ENCODE peak calls at places on chromosome 19, in seven cellular contexts. One of them, this sample, is unnamed.
A peak's percentile ranks its signal among the peaks of the same experiment; 100 is the strongest.

GRCh38 chr19:6061420-6062130 is 48.7 kb downstream of the RFX2 start:
- DNase-seq in endothelial cell of umbilical vein: peak; percentile 31
- DNase-seq in glutamatergic neuron: no peak
- DNase-seq in colonic mucosa: peak; percentile 39
- DNase-seq in GM23338: no peak
- DNase-seq in fibroblast of lung: no peak
- DNase-seq in cardiac fibroblast: no peak
- DNase-seq in this sample: no peak

GRCh38 chr19:20167020-20167644 is at the start of gene ZNF486:
- DNase-seq in endothelial cell of umbilical vein: peak; percentile 95
- DNase-seq in glutamatergic neuron: peak; percentile 96
- DNase-seq in GM23338: peak; percentile 100
- DNase-seq in fibroblast of lung: peak; percentile 93
- DNase-seq in cardiac fibroblast: peak; percentile 98
- DNase-seq in colonic mucosa: peak; percentile 96
- DNase-seq in this sample: peak; percentile 95

GRCh38 chr19:16627194-16627927 is 643 bp downstream of the MED26 start:
- DNase-seq in colonic mucosa: peak; percentile 26
- DNase-seq in fibroblast of lung: no peak
- DNase-seq in endothelial cell of umbilical vein: peak; percentile 30
- DNase-seq in GM23338: no peak
- DNase-seq in cardiac fibroblast: peak; percentile 18
- DNase-seq in glutamatergic neuron: peak; percentile 20
- DNase-seq in this sample: no peak

GRCh38 chr19:15137777-15138176 is 30.6 kb downstream of the SYDE1 start:
- DNase-seq in cardiac fibroblast: peak; percentile 56
- DNase-seq in glutamatergic neuron: no peak
- DNase-seq in fibroblast of lung: peak; percentile 19
- DNase-seq in endothelial cell of umbilical vein: no peak
- DNase-seq in GM23338: no peak
- DNase-seq in colonic mucosa: no peak
- DNase-seq in this sample: no peak

GRCh38 chr19:16117594-16118033 is 5.9 kb downstream of the RAB8A start:
- DNase-seq in cardiac fibroblast: no peak
- DNase-seq in GM23338: peak; percentile 59
- DNase-seq in colonic mucosa: no peak
- DNase-seq in glutamatergic neuron: no peak
- DNase-seq in endothelial cell of umbilical vein: no peak
- DNase-seq in fibroblast of lung: no peak
- DNase-seq in this sample: no peak

GRCh38 chr19:14479985-14480694 is 5.0 kb upstream of the PTGER1 start:
- DNase-seq in GM23338: peak; percentile 89
- DNase-seq in colonic mucosa: no peak
- DNase-seq in fibroblast of lung: peak; percentile 22
- DNase-seq in endothelial cell of umbilical vein: no peak
- DNase-seq in glutamatergic neuron: peak; percentile 89
- DNase-seq in cardiac fibroblast: no peak
- DNase-seq in this sample: peak; percentile 56

GRCh38 chr19:7596191-7596937 is 701 bp downstream of the CAMSAP3 start:
- DNase-seq in endothelial cell of umbilical vein: no peak
- DNase-seq in cardiac fibroblast: no peak
- DNase-seq in colonic mucosa: no peak
- DNase-seq in GM23338: peak; percentile 48
- DNase-seq in fibroblast of lung: no peak
- DNase-seq in glutamatergic neuron: no peak
- DNase-seq in this sample: no peak

GRCh38 chr19:584240-585001 is 5.3 kb upstream of the HCN2 start:
- DNase-seq in GM23338: peak; percentile 81
- DNase-seq in colonic mucosa: no peak
- DNase-seq in cardiac fibroblast: peak; percentile 35
- DNase-seq in fibroblast of lung: no peak
- DNase-seq in endothelial cell of umbilical vein: peak; percentile 44
- DNase-seq in glutamatergic neuron: peak; percentile 87
- DNase-seq in this sample: peak; percentile 64

GRCh38 chr19:46392252-46392801 is 21.0 kb downstream of the CCDC8 start:
- DNase-seq in cardiac fibroblast: peak; percentile 78
- DNase-seq in glutamatergic neuron: no peak
- DNase-seq in fibroblast of lung: no peak
- DNase-seq in GM23338: no peak
- DNase-seq in endothelial cell of umbilical vein: no peak
- DNase-seq in colonic mucosa: no peak
- DNase-seq in this sample: no peak

GRCh38 chr19:29858000-29858596 is 46.3 kb downstream of the CCNE1 start:
- DNase-seq in cardiac fibroblast: no peak
- DNase-seq in endothelial cell of umbilical vein: no peak
- DNase-seq in fibroblast of lung: no peak
- DNase-seq in colonic mucosa: peak; percentile 32
- DNase-seq in glutamatergic neuron: peak; percentile 46
- DNase-seq in GM23338: peak; percentile 87
- DNase-seq in this sample: peak; percentile 42

GRCh38 chr19:46303702-46304397 is 7.0 kb downstream of the HIF3A start:
- DNase-seq in cardiac fibroblast: peak; percentile 69
- DNase-seq in GM23338: peak; percentile 100
- DNase-seq in fibroblast of lung: no peak
- DNase-seq in colonic mucosa: peak; percentile 98
- DNase-seq in endothelial cell of umbilical vein: no peak
- DNase-seq in glutamatergic neuron: peak; percentile 82
- DNase-seq in this sample: no peak

GRCh38 chr19:52191374-52191773 is 1.5 kb downstream of the PPP2R1A start:
- DNase-seq in GM23338: no peak
- DNase-seq in glutamatergic neuron: no peak
- DNase-seq in endothelial cell of umbilical vein: no peak
- DNase-seq in cardiac fibroblast: no peak
- DNase-seq in fibroblast of lung: no peak
- DNase-seq in colonic mucosa: peak; percentile 60
- DNase-seq in this sample: no peak

GRCh38 chr19:2488942-2489731 is 13.2 kb downstream of the GADD45B start:
- DNase-seq in glutamatergic neuron: peak; percentile 74
- DNase-seq in endothelial cell of umbilical vein: peak; percentile 34
- DNase-seq in colonic mucosa: peak; percentile 55
- DNase-seq in fibroblast of lung: peak; percentile 40
- DNase-seq in cardiac fibroblast: peak; percentile 50
- DNase-seq in GM23338: peak; percentile 75
- DNase-seq in this sample: no peak

GRCh38 chr19:50602935-50603334 is 34.7 kb upstream of the LRRC4B start:
- DNase-seq in fibroblast of lung: no peak
- DNase-seq in endothelial cell of umbilical vein: no peak
- DNase-seq in colonic mucosa: no peak
- DNase-seq in GM23338: no peak
- DNase-seq in glutamatergic neuron: no peak
- DNase-seq in cardiac fibroblast: no peak
- DNase-seq in this sample: no peak

GRCh38 chr19:29560313-29561075 is 34.7 kb downstream of the VSTM2B start:
- DNase-seq in glutamatergic neuron: no peak
- DNase-seq in cardiac fibroblast: no peak
- DNase-seq in GM23338: no peak
- DNase-seq in fibroblast of lung: no peak
- DNase-seq in colonic mucosa: no peak
- DNase-seq in endothelial cell of umbilical vein: no peak
- DNase-seq in this sample: no peak

GRCh38 chr19:30540671-30541210 is 168.6 kb downstream of the ZNF536 start:
- DNase-seq in GM23338: no peak
- DNase-seq in endothelial cell of umbilical vein: no peak
- DNase-seq in cardiac fibroblast: no peak
- DNase-seq in colonic mucosa: no peak
- DNase-seq in fibroblast of lung: no peak
- DNase-seq in glutamatergic neuron: no peak
- DNase-seq in this sample: no peak

GRCh38 chr19:8305798-8306197 is 2.4 kb downstream of the CD320 start:
- DNase-seq in glutamatergic neuron: no peak
- DNase-seq in GM23338: no peak
- DNase-seq in endothelial cell of umbilical vein: no peak
- DNase-seq in cardiac fibroblast: no peak
- DNase-seq in colonic mucosa: peak; percentile 17
- DNase-seq in fibroblast of lung: no peak
- DNase-seq in this sample: peak; percentile 8

GRCh38 chr19:8256276-8257051 is 47.3 kb downstream of the CERS4 start:
- DNase-seq in cardiac fibroblast: no peak
- DNase-seq in endothelial cell of umbilical vein: no peak
- DNase-seq in GM23338: no peak
- DNase-seq in glutamatergic neuron: no peak
- DNase-seq in fibroblast of lung: no peak
- DNase-seq in colonic mucosa: no peak
- DNase-seq in this sample: no peak

GRCh38 chr19:41930926-41931592 is 2.8 kb upstream of the ERFL start:
- DNase-seq in fibroblast of lung: no peak
- DNase-seq in endothelial cell of umbilical vein: no peak
- DNase-seq in cardiac fibroblast: no peak
- DNase-seq in GM23338: peak; percentile 87
- DNase-seq in glutamatergic neuron: peak; percentile 42
- DNase-seq in colonic mucosa: no peak
- DNase-seq in this sample: peak; percentile 33

GRCh38 chr19:41928754-41929535 is 696 bp upstream of the ERFL start:
- DNase-seq in endothelial cell of umbilical vein: no peak
- DNase-seq in glutamatergic neuron: no peak
- DNase-seq in colonic mucosa: peak; percentile 47
- DNase-seq in cardiac fibroblast: no peak
- DNase-seq in fibroblast of lung: no peak
- DNase-seq in GM23338: no peak
- DNase-seq in this sample: no peak

GRCh38 chr19:41928221-41928683 is at the start of gene ERFL:
- DNase-seq in colonic mucosa: peak; percentile 50
- DNase-seq in glutamatergic neuron: no peak
- DNase-seq in cardiac fibroblast: no peak
- DNase-seq in GM23338: peak; percentile 50
- DNase-seq in fibroblast of lung: no peak
- DNase-seq in endothelial cell of umbilical vein: no peak
- DNase-seq in this sample: no peak

GRCh38 chr19:41930322-41930722 is 2.1 kb upstream of the ERFL start:
- DNase-seq in fibroblast of lung: no peak
- DNase-seq in cardiac fibroblast: no peak
- DNase-seq in glutamatergic neuron: no peak
- DNase-seq in colonic mucosa: no peak
- DNase-seq in endothelial cell of umbilical vein: no peak
- DNase-seq in GM23338: no peak
- DNase-seq in this sample: no peak

DNA sequence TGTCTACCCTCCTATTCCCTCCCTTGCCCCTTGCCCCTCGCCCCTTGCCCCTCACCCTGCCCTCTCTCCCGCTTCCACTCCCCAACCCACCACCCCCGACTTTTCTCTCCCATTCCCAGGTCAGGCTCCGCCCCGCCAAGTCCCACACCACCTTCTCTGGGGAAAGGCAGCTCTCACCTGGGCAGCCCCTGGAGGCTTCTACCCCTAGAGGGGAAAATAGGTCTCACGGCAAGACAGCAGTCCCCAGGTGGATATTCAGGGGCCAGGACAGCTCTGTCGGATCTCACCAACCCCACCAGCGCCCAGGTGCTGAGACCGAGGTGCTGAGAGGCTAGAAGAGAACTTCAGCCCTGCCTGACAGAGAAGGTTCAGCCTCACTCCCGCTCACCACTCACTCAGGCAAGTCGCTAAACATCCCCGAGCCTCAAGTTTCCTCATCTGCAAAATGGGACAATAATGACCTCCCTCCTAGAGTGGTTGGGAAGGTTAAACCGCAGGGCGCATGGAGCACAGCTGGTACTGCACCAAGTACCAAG is 1.4 kb upstream of the ERFL start:
- DNase-seq in endothelial cell of umbilical vein: no peak
- DNase-seq in colonic mucosa: no peak
- DNase-seq in cardiac fibroblast: no peak
- DNase-seq in fibroblast of lung: no peak
- DNase-seq in glutamatergic neuron: no peak
- DNase-seq in GM23338: peak; percentile 53
- DNase-seq in this sample: no peak
- TF ChIP-seq CTCF in endothelial cell of umbilical vein: no peak
- TF ChIP-seq CTCF in colonic mucosa: no peak
- TF ChIP-seq CTCF in cardiac fibroblast: no peak
- TF ChIP-seq CTCF in fibroblast of lung: no peak
- TF ChIP-seq CTCF in glutamatergic neuron: no peak
- TF ChIP-seq CTCF in GM23338: no peak
- TF ChIP-seq CTCF in this sample: no peak

GRCh38 chr19:10634430-10634829 is 9.1 kb downstream of the SLC44A2 start:
- DNase-seq in cardiac fibroblast: no peak
- DNase-seq in colonic mucosa: no peak
- DNase-seq in GM23338: no peak
- DNase-seq in endothelial cell of umbilical vein: no peak
- DNase-seq in fibroblast of lung: no peak
- DNase-seq in glutamatergic neuron: no peak
- DNase-seq in this sample: no peak

GRCh38 chr19:10637894-10638293 is 12.5 kb downstream of the SLC44A2 start:
- DNase-seq in fibroblast of lung: no peak
- DNase-seq in colonic mucosa: no peak
- DNase-seq in endothelial cell of umbilical vein: no peak
- DNase-seq in cardiac fibroblast: no peak
- DNase-seq in GM23338: no peak
- DNase-seq in glutamatergic neuron: no peak
- DNase-seq in this sample: no peak

GRCh38 chr19:10639836-10640235 is 14.3 kb upstream of the ILF3 start:
- DNase-seq in glutamatergic neuron: no peak
- DNase-seq in fibroblast of lung: no peak
- DNase-seq in endothelial cell of umbilical vein: no peak
- DNase-seq in GM23338: no peak
- DNase-seq in cardiac fibroblast: no peak
- DNase-seq in colonic mucosa: no peak
- DNase-seq in this sample: no peak

GRCh38 chr19:10636304-10636972 is 11.1 kb downstream of the SLC44A2 start:
- DNase-seq in endothelial cell of umbilical vein: no peak
- DNase-seq in fibroblast of lung: no peak
- DNase-seq in colonic mucosa: no peak
- DNase-seq in glutamatergic neuron: no peak
- DNase-seq in cardiac fibroblast: no peak
- DNase-seq in GM23338: peak; percentile 82
- DNase-seq in this sample: no peak

GRCh38 chr19:10634881-10635463 is 9.6 kb downstream of the SLC44A2 start:
- DNase-seq in endothelial cell of umbilical vein: no peak
- DNase-seq in cardiac fibroblast: no peak
- DNase-seq in GM23338: peak; percentile 31
- DNase-seq in glutamatergic neuron: no peak
- DNase-seq in colonic mucosa: no peak
- DNase-seq in fibroblast of lung: no peak
- DNase-seq in this sample: no peak
- TF ChIP-seq CTCF in endothelial cell of umbilical vein: no peak
- TF ChIP-seq CTCF in cardiac fibroblast: no peak
- TF ChIP-seq CTCF in GM23338: no peak
- TF ChIP-seq CTCF in glutamatergic neuron: no peak
- TF ChIP-seq CTCF in colonic mucosa: no peak
- TF ChIP-seq CTCF in fibroblast of lung: no peak
- TF ChIP-seq CTCF in this sample: no peak

GRCh38 chr19:53394522-53394973 is 401 bp upstream of the ZNF765 start:
- DNase-seq in cardiac fibroblast: no peak
- DNase-seq in GM23338: peak; percentile 84
- DNase-seq in fibroblast of lung: peak; percentile 69
- DNase-seq in endothelial cell of umbilical vein: no peak
- DNase-seq in colonic mucosa: no peak
- DNase-seq in glutamatergic neuron: peak; percentile 80
- DNase-seq in this sample: no peak

GRCh38 chr19:53389591-53390377 is 5.2 kb upstream of the ZNF765 start:
- DNase-seq in fibroblast of lung: no peak
- DNase-seq in endothelial cell of umbilical vein: no peak
- DNase-seq in glutamatergic neuron: peak; percentile 18
- DNase-seq in GM23338: peak; percentile 98
- DNase-seq in cardiac fibroblast: no peak
- DNase-seq in colonic mucosa: no peak
- DNase-seq in this sample: no peak

GRCh38 chr19:53394974-53395839 is at the start of gene ZNF765:
- DNase-seq in fibroblast of lung: peak; percentile 90
- DNase-seq in cardiac fibroblast: peak; percentile 94
- DNase-seq in GM23338: peak; percentile 98
- DNase-seq in endothelial cell of umbilical vein: peak; percentile 91
- DNase-seq in colonic mucosa: peak; percentile 98
- DNase-seq in glutamatergic neuron: peak; percentile 97
- DNase-seq in this sample: peak; percentile 97
- TF ChIP-seq CTCF in fibroblast of lung: peak; percentile 43
- TF ChIP-seq CTCF in cardiac fibroblast: peak; percentile 54
- TF ChIP-seq CTCF in GM23338: peak; percentile 32
- TF ChIP-seq CTCF in endothelial cell of umbilical vein: peak; percentile 66
- TF ChIP-seq CTCF in colonic mucosa: peak; percentile 36
- TF ChIP-seq CTCF in glutamatergic neuron: peak; percentile 82
- TF ChIP-seq CTCF in this sample: peak; percentile 53

GRCh38 chr19:38224014-38224862 is at the start of gene DPF1:
- DNase-seq in GM23338: peak; percentile 94
- DNase-seq in glutamatergic neuron: peak; percentile 93
- DNase-seq in cardiac fibroblast: peak; percentile 64
- DNase-seq in colonic mucosa: no peak
- DNase-seq in fibroblast of lung: peak; percentile 69
- DNase-seq in endothelial cell of umbilical vein: peak; percentile 61
- DNase-seq in this sample: no peak
- TF ChIP-seq CTCF in GM23338: peak; percentile 49
- TF ChIP-seq CTCF in glutamatergic neuron: peak; percentile 36
- TF ChIP-seq CTCF in cardiac fibroblast: peak; percentile 10
- TF ChIP-seq CTCF in colonic mucosa: no peak
- TF ChIP-seq CTCF in fibroblast of lung: peak; percentile 20
- TF ChIP-seq CTCF in endothelial cell of umbilical vein: peak; percentile 6
- TF ChIP-seq CTCF in this sample: peak; percentile 27